ENCODE peak calls at places on chromosome 5, in four cellular contexts. G, I, D and O are unnamed samples.
A peak's percentile ranks its signal among the peaks of the same experiment; 100 is the strongest.

GRCh38 chr5:74903165-74903787 is 37.1 kb upstream of the FAM169A start:
- DNase-seq in G (peak; percentile 34), I (peak; percentile 16), D (no peak), O (no peak)

GRCh38 chr5:126126574-126126973 is 296.6 kb upstream of the GRAMD2B start:
- DNase-seq in G (no peak), I (no peak), D (no peak), O (no peak)

GRCh38 chr5:124948062-124948753 is 201.8 kb upstream of the ZNF608 start:
- DNase-seq in G (peak; percentile 19), I (no peak), D (no peak), O (no peak)

GRCh38 chr5:120405923-120406322 is 58.2 kb upstream of the PRR16 start:
- DNase-seq in G (no peak), I (no peak), D (no peak), O (no peak)

GRCh38 chr5:82045526-82046267 is 73.9 kb downstream of the ATG10 start:
- DNase-seq in G (no peak), I (no peak), D (no peak), O (no peak)

GRCh38 chr5:98872679-98873078 is 56.1 kb downstream of the CHD1 start:
- DNase-seq in G (no peak), I (no peak), D (no peak), O (no peak)

GRCh38 chr5:131795128-131795719 is 1.6 kb downstream of the FNIP1 start:
- DNase-seq in G (no peak), I (no peak), D (no peak), O (no peak)

GRCh38 chr5:126003309-126003708 is 419.9 kb upstream of the GRAMD2B start:
- DNase-seq in G (no peak), I (no peak), D (no peak), O (no peak)

GRCh38 chr5:179223961-179224360 is 121.3 kb downstream of the ADAMTS2 start:
- DNase-seq in G (no peak), I (no peak), D (no peak), O (no peak)

GRCh38 chr5:129438322-129438721 is 21.8 kb upstream of the ADAMTS19 start:
- DNase-seq in G (no peak), I (no peak), D (no peak), O (no peak)

GRCh38 chr5:35003018-35003957 is 44.5 kb downstream of the AGXT2 start:
- DNase-seq in G (peak; percentile 87), I (peak; percentile 6), D (peak; percentile 71), O (no peak)

GRCh38 chr5:115209279-115209678 is 39.6 kb upstream of the TRIM36 start:
- DNase-seq in G (no peak), I (peak; percentile 84), D (no peak), O (no peak)